ENCODE peak calls at places on chromosomes 1 and 21, in five cellular contexts. U is NB4, H is ovary, K is body of pancreas, O is tibial nerve. M is an unnamed sample.

GRCh38 chr1:223639333-223639749 is 26.2 kb downstream of the CAPN8 start:
- DNase-seq in U (peak; percentile 47), H (no peak), K (peak; percentile 36), O (no peak), M (no peak)

GRCh38 chr21:41396452-41397107 is 29.5 kb upstream of the MX1 start:
- DNase-seq in U (peak; percentile 91), H (no peak), K (no peak), O (no peak), M (no peak)

GRCh38 chr1:76142771-76143540 is 68.4 kb downstream of the ST6GALNAC3 start:
- DNase-seq in U (no peak), H (peak; percentile 31), K (peak; percentile 23), O (no peak), M (no peak)

GRCh38 chr21:42790520-42790919 is 88.8 kb downstream of the WDR4 start:
- DNase-seq in U (no peak), H (no peak), K (no peak), O (no peak), M (no peak)

GRCh38 chr1:223479718-223480425 is 86.7 kb downstream of the CCDC185 start:
- DNase-seq in U (no peak), H (no peak), K (no peak), O (no peak), M (no peak)

GRCh38 chr1:1281533-1282321 is 1.5 kb downstream of the SCNN1D start:
- DNase-seq in U (no peak), H (no peak), K (peak; percentile 94), O (no peak), M (peak; percentile 91)

GRCh38 chr1:100584761-100585745 is 47.1 kb downstream of the GPR88 start:
- DNase-seq in U (peak; percentile 36), H (no peak), K (no peak), O (no peak), M (no peak)

GRCh38 chr1:60960846-60961542 is 121.4 kb upstream of the NFIA start:
- DNase-seq in U (peak; percentile 10), H (no peak), K (no peak), O (no peak), M (peak; percentile 9)

GRCh38 chr21:16563795-16564194 is 834.0 kb downstream of the USP25 start:
- DNase-seq in U (no peak), H (no peak), K (peak; percentile 68), O (no peak), M (peak; percentile 58)

GRCh38 chr1:161218301-161219077 is 3.4 kb downstream of the FCER1G start:
- DNase-seq in U (no peak), H (no peak), K (no peak), O (no peak), M (no peak)
- TF ChIP-seq POLR2A in U (no peak), H (no peak), K (no peak), O (no peak), M (no peak)

GRCh38 chr1:116667577-116668105 is at the start of gene IGSF3:
- DNase-seq in U (peak; percentile 79), H (peak; percentile 33), K (peak; percentile 66), O (peak; percentile 30), M (peak; percentile 81)
- TF ChIP-seq POLR2A in U (no peak), H (no peak), K (peak; percentile 23), O (no peak), M (peak; percentile 45)

GRCh38 chr21:44819283-44820243 is 1.7 kb upstream of the SUMO3 start:
- DNase-seq in U (no peak), H (peak; percentile 38), K (no peak), O (no peak), M (no peak)

GRCh38 chr21:44818636-44819011 is 762 bp upstream of the SUMO3 start:
- DNase-seq in U (no peak), H (peak; percentile 61), K (no peak), O (no peak), M (no peak)

GRCh38 chr21:44822484-44823178 is 4.8 kb upstream of the SUMO3 start:
- DNase-seq in U (no peak), H (no peak), K (no peak), O (no peak), M (no peak)

GRCh38 chr21:44823179-44823654 is 5.4 kb upstream of the SUMO3 start:
- DNase-seq in U (no peak), H (no peak), K (no peak), O (no peak), M (no peak)

DNA sequence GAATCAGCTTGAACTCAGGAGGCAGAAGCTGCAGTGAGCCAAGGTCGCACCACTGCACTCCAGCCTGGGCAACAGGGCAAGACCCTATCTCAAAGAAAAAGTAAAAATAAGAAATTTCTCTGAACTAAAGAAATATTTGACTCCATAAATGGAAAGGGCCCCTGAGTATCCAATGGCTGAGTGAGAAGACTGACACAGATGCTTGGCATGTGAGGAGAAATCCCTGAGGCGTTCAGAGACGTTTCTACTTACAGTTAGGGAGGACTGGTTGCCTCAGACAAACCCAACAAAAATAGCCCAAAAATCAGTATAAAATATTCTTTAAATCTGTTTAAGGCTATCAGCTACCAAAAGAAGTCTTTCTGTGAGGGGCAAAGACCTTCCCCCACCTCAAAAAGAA is 3.0 kb upstream of the SUMO3 start:
- DNase-seq in U (no peak), H (no peak), K (no peak), O (no peak), M (no peak)
- TF ChIP-seq POLR2A in U (no peak), H (no peak), K (no peak), O (no peak), M (no peak)

GRCh38 chr1:205345761-205346160 is 11.0 kb downstream of the KLHDC8A start:
- DNase-seq in U (no peak), H (no peak), K (no peak), O (no peak), M (no peak)

GRCh38 chr1:205343431-205344009 is 13.2 kb downstream of the KLHDC8A start:
- DNase-seq in U (no peak), H (peak; percentile 70), K (no peak), O (no peak), M (no peak)

GRCh38 chr1:205340674-205341073 is 16.0 kb downstream of the KLHDC8A start:
- DNase-seq in U (no peak), H (no peak), K (no peak), O (no peak), M (no peak)

GRCh38 chr1:205346956-205347574 is 9.7 kb downstream of the KLHDC8A start:
- DNase-seq in U (no peak), H (no peak), K (no peak), O (no peak), M (no peak)

DNA sequence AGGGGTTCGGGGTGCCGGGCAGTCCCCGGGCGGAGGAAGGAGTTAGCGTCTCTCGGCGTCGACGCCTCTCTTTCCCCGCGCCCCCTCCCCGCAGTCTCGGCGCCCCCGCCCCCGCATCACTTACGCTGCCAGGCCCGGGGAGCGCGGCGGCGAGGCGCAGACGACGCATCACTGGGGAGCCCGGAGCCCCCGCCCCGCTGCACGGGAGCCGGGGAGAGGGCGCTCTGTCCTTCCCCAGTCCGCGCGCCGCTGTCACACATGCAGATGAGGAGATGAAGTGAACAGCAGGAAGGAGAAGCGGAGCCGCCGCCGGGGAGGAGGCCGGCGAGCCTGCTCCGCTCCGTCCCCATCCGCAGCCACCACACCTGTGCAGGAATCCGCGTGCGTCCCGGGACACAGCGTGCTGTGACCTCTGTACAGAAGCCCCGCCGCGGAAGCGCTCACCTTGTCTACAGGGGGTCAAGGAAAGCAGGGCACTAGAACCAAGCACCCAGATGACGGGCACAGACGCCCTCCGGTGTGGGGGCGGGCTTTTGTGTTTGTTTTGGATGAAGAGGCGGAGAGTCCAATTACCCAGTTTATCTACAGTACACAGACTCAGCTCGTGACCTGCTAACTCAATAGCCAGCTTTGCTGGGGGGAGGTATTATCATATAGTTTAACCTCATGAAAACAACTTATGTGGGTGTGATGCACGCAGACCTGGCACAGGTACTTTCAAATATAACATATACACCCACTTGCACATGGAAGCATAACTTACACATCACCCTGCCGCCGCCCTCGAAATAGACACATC is 12.5 kb downstream of the KLHDC8A start:
- DNase-seq in U (no peak), H (no peak), K (peak; percentile 45), O (no peak), M (no peak)
- TF ChIP-seq POLR2A in U (no peak), H (no peak), K (peak; percentile 15), O (no peak), M (no peak)

M was measured in H54.